ENCODE peak calls at places on chromosome 5, in nine cellular contexts. V, Z, C, B, O, H, Q, K and I are unnamed samples.

GRCh38 chr5:157506981-157507780 is 47.2 kb downstream of the NIPAL4 start:
- DNase-seq in Q (no peak), V (no peak), O (no peak), K (peak; percentile 54), H (no peak), B (no peak), Z (peak; percentile 80), C (no peak), I (no peak)

GRCh38 chr5:137923856-137924255 is 34.6 kb downstream of the PKD2L2 start:
- DNase-seq in O (no peak), K (no peak), C (no peak), Z (peak; percentile 45), B (no peak), Q (no peak), V (no peak), H (no peak), I (no peak)

GRCh38 chr5:9148242-9148641 is 397.6 kb downstream of the SEMA5A start:
- DNase-seq in H (no peak), C (no peak), V (no peak), O (no peak), B (no peak), Q (no peak), K (no peak), Z (no peak), I (no peak)

GRCh38 chr5:59798862-59799667 is 94.5 kb downstream of the PDE4D start:
- DNase-seq in B (no peak), C (no peak), O (no peak), V (no peak), K (no peak), Q (no peak), Z (peak; percentile 37), H (peak; percentile 57), I (no peak)

GRCh38 chr5:122056913-122057312 is 21.1 kb downstream of the LOX start:
- DNase-seq in Z (no peak), C (no peak), B (no peak), Q (no peak), V (no peak), K (no peak), H (no peak), O (no peak), I (no peak)

GRCh38 chr5:178232920-178233429 is 373 bp upstream of the PHYKPL start:
- DNase-seq in O (no peak), K (no peak), Z (no peak), B (no peak), Q (no peak), V (peak; percentile 26), C (no peak), H (no peak), I (no peak)

GRCh38 chr5:37554938-37555337 is 175.8 kb downstream of the WDR70 start:
- DNase-seq in K (no peak), H (no peak), Z (no peak), B (peak; percentile 18), C (no peak), V (no peak), Q (no peak), O (no peak), I (no peak)

GRCh38 chr5:491119-491855 is 33.0 kb downstream of the SLC9A3 start:
- DNase-seq in Z (no peak), V (peak; percentile 63), H (no peak), Q (no peak), C (no peak), O (no peak), B (no peak), K (no peak), I (no peak)

GRCh38 chr5:126801992-126802294 is 25.0 kb downstream of the LMNB1 start:
- DNase-seq in C (no peak), Q (no peak), O (no peak), H (no peak), V (no peak), B (no peak), Z (peak; percentile 79), K (no peak), I (peak; percentile 40)

GRCh38 chr5:60287174-60287771 is 393.7 kb upstream of the PDE4D start:
- DNase-seq in V (peak; percentile 44), H (peak; percentile 64), C (no peak), O (peak; percentile 74), Z (peak; percentile 78), K (peak; percentile 46), Q (peak; percentile 73), B (peak; percentile 78), I (peak; percentile 5)

GRCh38 chr5:171122372-171122771 is 186.7 kb upstream of the TLX3 start:
- DNase-seq in Z (peak; percentile 21), K (no peak), C (no peak), Q (no peak), V (no peak), B (no peak), O (no peak), H (peak; percentile 52), I (no peak)

GRCh38 chr5:60943624-60944023 is 1.2 kb downstream of the ERCC8 start:
- DNase-seq in Z (no peak), Q (no peak), C (no peak), K (no peak), O (no peak), B (no peak), V (no peak), H (no peak), I (no peak)

DNA sequence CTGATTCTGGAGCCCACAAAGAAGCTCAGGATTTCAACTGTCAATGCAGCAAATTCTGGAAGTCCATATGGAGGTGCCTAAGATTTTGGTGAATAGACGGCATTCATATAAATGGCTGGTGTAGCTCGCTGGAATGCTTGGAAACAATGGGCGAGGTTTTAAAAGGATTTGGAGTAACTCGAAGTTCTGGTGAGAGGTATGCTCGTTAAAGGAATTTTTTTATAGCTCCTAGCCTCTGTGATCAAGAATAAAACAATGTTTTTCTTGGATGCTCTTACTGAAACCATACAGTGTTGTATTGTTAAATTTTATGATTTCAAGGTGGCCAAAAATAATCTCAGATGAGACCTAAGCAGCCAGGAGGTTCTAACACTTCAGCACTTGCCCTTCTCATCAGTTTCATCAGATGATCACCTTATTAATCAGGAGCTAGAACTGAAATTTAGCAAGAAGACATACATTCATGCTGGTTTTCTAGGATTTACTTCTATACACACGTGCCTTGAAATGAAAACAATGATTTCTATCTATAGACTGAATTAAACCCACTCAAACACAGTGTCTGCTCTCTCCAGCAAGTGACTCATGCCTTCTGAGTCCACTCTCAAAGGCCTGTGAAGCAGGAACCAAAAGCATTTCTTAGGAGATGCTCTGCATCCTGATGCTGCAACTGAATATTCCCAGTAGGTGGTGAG is 79.2 kb downstream of the OTULIN start:
- DNase-seq in B (no peak), V (no peak), C (no peak), Z (no peak), H (no peak), Q (no peak), K (no peak), O (no peak), I (no peak)
- TF ChIP-seq CTCF in B (no peak), V (no peak), C (no peak), Z (no peak), H (no peak), Q (no peak), K (no peak), O (no peak), I (no peak)

GRCh38 chr5:53334431-53334941 is 145.9 kb upstream of the FST start:
- DNase-seq in H (no peak), C (no peak), Q (no peak), K (no peak), V (no peak), Z (peak; percentile 81), B (no peak), O (no peak), I (no peak)

GRCh38 chr5:53333160-53333559 is 147.3 kb upstream of the FST start:
- DNase-seq in C (no peak), K (no peak), Q (no peak), V (no peak), H (no peak), Z (peak; percentile 67), B (no peak), O (no peak), I (no peak)

GRCh38 chr5:53337827-53338226 is 142.6 kb upstream of the FST start:
- DNase-seq in H (no peak), B (no peak), C (no peak), Z (no peak), O (no peak), K (no peak), Q (no peak), V (no peak), I (no peak)

GRCh38 chr5:53331463-53331862 is 149.0 kb upstream of the FST start:
- DNase-seq in C (no peak), B (no peak), Q (no peak), K (no peak), O (no peak), H (no peak), Z (peak; percentile 42), V (no peak), I (no peak)

DNA sequence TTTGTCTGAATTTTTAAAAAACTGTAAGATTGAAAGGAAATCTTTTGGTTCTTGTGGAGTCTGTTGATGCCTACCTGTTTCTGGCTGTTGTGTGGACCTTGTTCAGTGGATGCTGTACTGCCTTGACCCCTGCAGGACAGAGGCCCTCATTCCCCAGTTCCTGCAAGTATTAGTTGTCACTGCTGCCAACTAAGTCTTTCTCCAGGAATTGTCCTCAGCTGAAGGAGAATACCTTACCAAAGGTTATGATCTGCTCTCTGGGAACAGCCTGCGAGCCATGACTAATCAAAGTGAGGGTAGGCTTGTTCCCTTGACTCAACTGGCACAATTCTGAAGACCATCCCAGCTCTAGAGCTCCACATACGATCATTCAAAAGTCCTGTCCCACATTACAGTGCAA is 145.3 kb upstream of the FST start:
- DNase-seq in Q (no peak), B (peak; percentile 7), O (no peak), H (peak; percentile 39), V (no peak), Z (no peak), K (no peak), C (no peak), I (no peak)
- TF ChIP-seq CTCF in Q (no peak), B (peak; percentile 38), O (no peak), H (no peak), V (no peak), Z (no peak), K (no peak), C (no peak), I (peak; percentile 18)

GRCh38 chr5:14273207-14273767 is 130.1 kb downstream of the TRIO start:
- DNase-seq in Q (no peak), Z (no peak), B (peak; percentile 67), K (no peak), O (no peak), H (no peak), V (no peak), C (no peak), I (no peak)
- TF ChIP-seq CTCF in Q (no peak), Z (no peak), B (no peak), K (no peak), O (no peak), H (no peak), V (no peak), C (no peak), I (no peak)

GRCh38 chr5:146967646-146968045 is 89.1 kb upstream of the PPP2R2B start:
- DNase-seq in Z (no peak), B (no peak), C (peak; percentile 56), Q (no peak), H (no peak), V (no peak), O (no peak), K (no peak), I (no peak)

GRCh38 chr5:146962801-146963355 is 84.3 kb upstream of the PPP2R2B start:
- DNase-seq in B (no peak), Z (peak; percentile 68), C (no peak), O (no peak), Q (no peak), H (no peak), K (no peak), V (no peak), I (no peak)

GRCh38 chr5:146971401-146971800 is 92.8 kb upstream of the PPP2R2B start:
- DNase-seq in O (no peak), V (no peak), B (no peak), C (no peak), Q (no peak), Z (no peak), K (no peak), H (no peak), I (no peak)

GRCh38 chr5:146965781-146966659 is 87.5 kb upstream of the PPP2R2B start:
- DNase-seq in O (no peak), C (no peak), Z (peak; percentile 86), Q (peak; percentile 54), B (peak; percentile 64), H (peak; percentile 71), K (peak; percentile 56), V (no peak), I (peak; percentile 38)
- TF ChIP-seq CTCF in O (peak; percentile 91), C (peak; percentile 93), Z (peak; percentile 66), Q (peak; percentile 74), B (peak; percentile 71), H (peak; percentile 78), K (peak; percentile 90), V (peak; percentile 97), I (peak; percentile 70)